ENCODE peak calls at places on chromosomes 2 and 18, in four cellular contexts. M is upper lobe of right lung, E is IMR-90, G is GM06990. F is an unnamed sample.

GRCh38 chr2:120797421-120798289 is 62.0 kb downstream of the GLI2 start:
- DNase-seq in M (no peak), G (no peak), E (no peak), F (no peak)

GRCh38 chr2:42063383-42064171 is 15.8 kb downstream of the PKDCC start:
- DNase-seq in E (peak; percentile 91), G (no peak), M (no peak), F (no peak)

GRCh38 chr18:36177913-36178312 is 9.4 kb upstream of the MOCOS start:
- DNase-seq in G (no peak), M (no peak), E (no peak), F (no peak)

GRCh38 chr18:32358075-32358474 is 112.6 kb downstream of the GAREM1 start:
- DNase-seq in M (no peak), G (no peak), E (no peak), F (no peak)

GRCh38 chr2:20141056-20141762 is 83.7 kb downstream of the SDC1 start:
- DNase-seq in E (peak; percentile 96), G (no peak), M (peak; percentile 89), F (no peak)

GRCh38 chr2:1633936-1634587 is 110.3 kb downstream of the PXDN start:
- DNase-seq in E (no peak), G (no peak), M (no peak), F (no peak)

GRCh38 chr2:51662187-51662586 is 630.3 kb upstream of the NRXN1 start:
- DNase-seq in E (no peak), G (no peak), M (no peak), F (no peak)

GRCh38 chr2:214126135-214126534 is 284.7 kb upstream of the VWC2L start:
- DNase-seq in E (peak; percentile 56), G (no peak), M (no peak), F (no peak)

GRCh38 chr18:21167641-21168372 is 56.2 kb upstream of the ROCK1 start:
- DNase-seq in M (no peak), E (no peak), G (no peak), F (no peak)

GRCh38 chr2:218876562-218877219 is 4.0 kb upstream of the WNT10A start:
- DNase-seq in M (no peak), E (peak; percentile 56), G (no peak), F (peak; percentile 84)

GRCh38 chr2:241064008-241064801 is 37.9 kb downstream of the MTERF4 start:
- DNase-seq in G (peak; percentile 38), E (no peak), M (peak; percentile 87), F (peak; percentile 60)

GRCh38 chr18:31750259-31750658 is 10.4 kb downstream of the SLC25A52 start:
- DNase-seq in G (no peak), E (no peak), M (no peak), F (no peak)

GRCh38 chr2:17309186-17309585 is 209.1 kb downstream of the RAD51AP2 start:
- DNase-seq in M (no peak), E (no peak), G (no peak), F (no peak)

GRCh38 chr2:142825861-142826260 is 51.6 kb upstream of the KYNU start:
- DNase-seq in M (no peak), G (no peak), E (no peak), F (no peak)

GRCh38 chr2:217954051-217954450 is 48.7 kb downstream of the TNS1 start:
- DNase-seq in G (no peak), E (no peak), M (peak; percentile 47), F (no peak)

GRCh38 chr2:68251187-68251854 is 1.0 kb downstream of the PPP3R1 start:
- DNase-seq in G (peak; percentile 76), M (peak; percentile 79), E (peak; percentile 76), F (peak; percentile 77)

GRCh38 chr18:74252032-74252380 is 39.8 kb downstream of the CYB5A start:
- DNase-seq in E (peak; percentile 53), M (no peak), G (no peak), F (no peak)

GRCh38 chr2:8670580-8670979 is 11.3 kb upstream of the ID2 start:
- DNase-seq in M (peak; percentile 19), G (no peak), E (no peak), F (no peak)

GRCh38 chr2:7031424-7032245 is 114.4 kb downstream of the RNF144A start:
- DNase-seq in G (no peak), E (no peak), M (peak; percentile 90), F (no peak)

GRCh38 chr2:43003702-43004101 is 211.3 kb upstream of the HAAO start:
- DNase-seq in G (no peak), M (no peak), E (no peak), F (no peak)

GRCh38 chr2:121748202-121748601 is 7.2 kb upstream of the TSN start:
- DNase-seq in M (no peak), G (no peak), E (peak; percentile 51), F (no peak)

GRCh38 chr18:8162797-8163196 is 446.4 kb upstream of the RAB12 start:
- DNase-seq in M (no peak), G (no peak), E (no peak), F (no peak)

GRCh38 chr2:217667545-217667944 is 335.2 kb downstream of the TNS1 start:
- DNase-seq in G (no peak), M (no peak), E (no peak), F (no peak)

GRCh38 chr2:172556284-172557033 is 569 bp downstream of the PDK1 start:
- DNase-seq in E (peak; percentile 62), M (peak; percentile 85), G (peak; percentile 84), F (peak; percentile 86)

GRCh38 chr2:205946226-205946625 is 139.7 kb downstream of the INO80D start:
- DNase-seq in M (no peak), E (no peak), G (no peak), F (no peak)

GRCh38 chr2:216490061-216490460 is 8.6 kb upstream of the RPL37A start:
- DNase-seq in G (no peak), E (peak; percentile 80), M (no peak), F (no peak)

GRCh38 chr18:65365245-65365955 is 385.4 kb upstream of the CDH7 start:
- DNase-seq in G (no peak), E (no peak), M (no peak), F (no peak)

GRCh38 chr2:46193356-46193755 is 103.9 kb upstream of the EPAS1 start:
- DNase-seq in G (no peak), E (no peak), M (no peak), F (no peak)

GRCh38 chr2:167048829-167049228 is 160.5 kb downstream of the XIRP2 start:
- DNase-seq in E (peak; percentile 1), M (no peak), G (no peak), F (no peak)

GRCh38 chr2:70132244-70133126 is 45.2 kb downstream of the PCBP1 start:
- DNase-seq in M (no peak), E (peak; percentile 63), G (peak; percentile 58), F (peak; percentile 54)

GRCh38 chr2:109171444-109172334 is 42.7 kb downstream of the SH3RF3 start:
- DNase-seq in M (no peak), G (no peak), E (peak; percentile 99), F (no peak)

GRCh38 chr2:159904127-159904564 is 106.1 kb upstream of the CD302 start:
- DNase-seq in E (no peak), M (peak; percentile 75), G (no peak), F (peak; percentile 59)

GRCh38 chr18:63087421-63088230 is 231.9 kb downstream of the BCL2 start:
- DNase-seq in E (no peak), M (no peak), G (no peak), F (no peak)

GRCh38 chr2:36811071-36811470 is 114.6 kb downstream of the VIT start:
- DNase-seq in G (no peak), M (no peak), E (no peak), F (no peak)

GRCh38 chr2:127675335-127676261 is at the start of gene LIMS2:
- DNase-seq in E (peak; percentile 33), M (peak; percentile 80), G (no peak), F (no peak)
- TF ChIP-seq CTCF in E (peak; percentile 30), M (peak; percentile 21), G (no peak), F (no peak)

GRCh38 chr18:77766421-77766820 is 516.8 kb downstream of the GALR1 start:
- DNase-seq in G (no peak), M (no peak), E (no peak), F (no peak)

GRCh38 chr18:77763530-77763929 is 513.9 kb downstream of the GALR1 start:
- DNase-seq in G (no peak), E (no peak), M (no peak), F (no peak)

GRCh38 chr18:77762632-77763031 is 513.0 kb downstream of the GALR1 start:
- DNase-seq in M (no peak), G (no peak), E (no peak), F (no peak)

GRCh38 chr18:77761332-77761731 is 511.7 kb downstream of the GALR1 start:
- DNase-seq in E (no peak), M (no peak), G (no peak), F (no peak)

GRCh38 chr18:77765468-77765867 is 515.8 kb downstream of the GALR1 start:
- DNase-seq in E (no peak), M (no peak), G (no peak), F (no peak)
- TF ChIP-seq CTCF in E (no peak), M (peak; percentile 53), G (peak; percentile 7), F (peak; percentile 16)

DNA sequence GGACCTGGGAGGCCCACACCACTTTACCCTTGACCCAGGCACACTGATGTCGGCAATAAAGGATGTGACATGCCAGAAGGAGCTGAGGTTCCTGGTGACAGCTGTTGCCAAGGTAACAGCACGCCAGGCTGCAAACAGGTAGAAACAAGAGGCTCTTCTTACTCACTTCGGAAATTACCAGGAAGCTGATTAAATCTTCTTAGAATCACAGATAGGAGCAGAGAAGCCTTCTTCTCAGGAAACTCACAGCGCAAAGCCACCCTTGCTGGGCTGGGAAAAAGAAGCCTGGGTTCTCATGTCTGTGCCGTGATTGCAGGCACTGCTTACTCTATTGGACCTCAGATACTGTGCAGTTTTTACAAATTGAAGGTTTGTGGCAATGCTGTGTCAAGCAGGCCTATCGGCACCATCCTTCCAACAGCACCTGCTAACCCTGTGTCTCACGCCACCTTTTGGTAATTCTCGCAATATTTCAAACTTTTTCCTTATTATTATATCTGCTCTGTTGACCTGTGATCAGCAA is 61.0 kb upstream of the TAF1B start:
- DNase-seq in G (no peak), M (peak; percentile 61), E (no peak), F (no peak)
- TF ChIP-seq CTCF in G (peak; percentile 14), M (no peak), E (no peak), F (no peak)

DNA sequence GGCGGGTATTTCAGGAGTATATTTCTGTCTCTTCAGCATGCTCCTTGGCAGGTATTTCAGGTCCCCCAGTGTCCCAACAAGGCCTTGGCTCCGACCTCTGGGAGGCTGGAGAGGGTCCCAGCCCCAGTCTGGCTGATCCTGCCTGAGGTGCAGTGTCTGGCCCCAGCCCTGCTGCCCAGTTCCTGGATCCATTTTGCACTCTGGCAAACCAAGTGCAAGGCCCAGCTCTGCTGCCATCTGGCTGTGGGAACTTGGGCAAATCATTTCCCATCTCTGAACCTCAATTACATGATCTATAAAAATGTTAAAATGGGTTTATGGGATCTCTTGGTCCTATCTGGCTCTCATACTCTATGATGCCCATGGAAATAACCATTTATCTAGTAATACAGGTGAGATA is 63.6 kb downstream of the ZBTB7C start:
- DNase-seq in M (no peak), E (peak; percentile 4), G (no peak), F (no peak)
- TF ChIP-seq CTCF in M (peak; percentile 28), E (peak; percentile 37), G (peak; percentile 21), F (no peak)

F was measured in GM20000.